ENCODE peak calls at places on chromosome 2, in ten cellular contexts. H is left lung, U is A549, L is tibial nerve, V is upper lobe of right lung, T is lower lobe of right lung, P is endodermal cell, F is right atrium auricular region, B is GM23338, R is cardiac muscle cell. C is an unnamed sample.

GRCh38 chr2:33069894-33070651 is 123.3 kb downstream of the LTBP1 start:
- DNase-seq in H (peak; percentile 42), U (peak; percentile 97), L (no peak), V (no peak), T (no peak), P (no peak), F (peak; percentile 90), B (no peak), R (no peak), C (no peak)

GRCh38 chr2:1653137-1653789 is 91.1 kb downstream of the PXDN start:
- DNase-seq in H (peak; percentile 48), U (no peak), L (no peak), V (peak; percentile 76), T (peak; percentile 66), P (no peak), F (peak; percentile 95), B (no peak), R (no peak), C (peak; percentile 44)

GRCh38 chr2:109174626-109175349 is 45.8 kb downstream of the SH3RF3 start:
- DNase-seq in H (no peak), U (no peak), L (no peak), V (no peak), T (no peak), P (no peak), F (no peak), B (no peak), R (no peak), C (no peak)

GRCh38 chr2:189803431-189803830 is 19.2 kb downstream of the PMS1 start:
- DNase-seq in H (no peak), U (no peak), L (no peak), V (no peak), T (no peak), P (no peak), F (no peak), B (no peak), R (no peak), C (no peak)

GRCh38 chr2:113253453-113253852 is 25.3 kb downstream of the PAX8 start:
- DNase-seq in H (no peak), U (no peak), L (no peak), V (no peak), T (no peak), P (no peak), F (no peak), B (no peak), R (no peak), C (no peak)

GRCh38 chr2:85087541-85087940 is 45.7 kb upstream of the TCF7L1 start:
- DNase-seq in H (no peak), U (no peak), L (no peak), V (no peak), T (no peak), P (no peak), F (no peak), B (no peak), R (no peak), C (no peak)

GRCh38 chr2:235968616-235969324 is 199.4 kb downstream of the GBX2 start:
- DNase-seq in H (no peak), U (no peak), L (no peak), V (no peak), T (no peak), P (no peak), F (no peak), B (no peak), R (no peak), C (peak; percentile 31)

GRCh38 chr2:26316041-26316440 is 29.9 kb upstream of the SELENOI start:
- DNase-seq in H (no peak), U (peak; percentile 64), L (no peak), V (no peak), T (no peak), P (peak; percentile 69), F (no peak), B (peak; percentile 43), R (no peak), C (no peak)

GRCh38 chr2:193556766-193557470 is 1362.2 kb upstream of the TMEFF2 start:
- DNase-seq in H (no peak), U (no peak), L (no peak), V (no peak), T (no peak), P (no peak), F (no peak), B (no peak), R (no peak), C (no peak)

GRCh38 chr2:222322241-222322640 is 23.4 kb upstream of the PAX3 start:
- DNase-seq in H (no peak), U (no peak), L (no peak), V (no peak), T (no peak), P (no peak), F (no peak), B (no peak), R (no peak), C (no peak)

GRCh38 chr2:164389411-164389810 is 231.9 kb downstream of the GRB14 start:
- DNase-seq in H (no peak), U (no peak), L (no peak), V (no peak), T (no peak), P (no peak), F (no peak), B (no peak), R (no peak), C (no peak)

GRCh38 chr2:74223941-74224770 is 25.7 kb downstream of the MTHFD2 start:
- DNase-seq in H (no peak), U (no peak), L (no peak), V (no peak), T (no peak), P (peak; percentile 52), F (no peak), B (no peak), R (no peak), C (no peak)

GRCh38 chr2:44825702-44826101 is 115.8 kb upstream of the SIX3 start:
- DNase-seq in H (no peak), U (no peak), L (no peak), V (no peak), T (no peak), P (no peak), F (no peak), B (no peak), R (no peak), C (no peak)

GRCh38 chr2:33746401-33746800 is 147.3 kb upstream of the FAM98A start:
- DNase-seq in H (no peak), U (no peak), L (no peak), V (no peak), T (no peak), P (no peak), F (no peak), B (no peak), R (no peak), C (no peak)

GRCh38 chr2:25131567-25132295 is 36.6 kb downstream of the POMC start:
- DNase-seq in H (no peak), U (no peak), L (peak; percentile 21), V (peak; percentile 70), T (peak; percentile 60), P (peak; percentile 78), F (no peak), B (peak; percentile 60), R (no peak), C (peak; percentile 38)

GRCh38 chr2:95276888-95277245 is 2.6 kb downstream of the PROM2 start:
- DNase-seq in H (no peak), U (no peak), L (no peak), V (peak; percentile 44), T (peak; percentile 12), P (no peak), F (no peak), B (no peak), R (no peak), C (no peak)

GRCh38 chr2:205726506-205726905 is 44.2 kb downstream of the NRP2 start:
- DNase-seq in H (no peak), U (no peak), L (no peak), V (no peak), T (no peak), P (no peak), F (no peak), B (no peak), R (no peak), C (no peak)
- H3K27ac ChIP-seq in H (no peak overlapping the region), U (peak overlapping the region; percentile 90), L (peak overlapping the region; percentile 58), V (no peak overlapping the region), T (no peak overlapping the region), P (no peak overlapping the region), F (no peak overlapping the region), B (no peak overlapping the region), R (no peak overlapping the region), C (no peak overlapping the region)

DNA sequence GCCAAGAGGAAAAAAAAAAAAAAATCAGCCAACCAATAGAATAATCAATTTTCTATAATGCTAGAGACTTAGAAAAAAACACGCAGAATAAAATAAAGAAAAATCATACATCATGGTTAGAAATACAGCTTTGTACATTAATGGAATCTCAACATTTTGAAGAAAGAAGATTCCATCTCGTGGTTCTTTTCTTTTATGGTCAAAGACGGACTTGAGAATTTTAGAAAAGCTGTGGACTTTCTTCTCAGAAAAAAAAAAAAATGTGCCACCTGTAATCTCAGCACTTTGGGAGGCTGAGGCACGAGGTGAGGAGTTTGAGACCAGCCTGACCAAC is 41.8 kb upstream of the ATIC start:
- DNase-seq in H (no peak), U (no peak), L (no peak), V (no peak), T (no peak), P (no peak), F (no peak), B (no peak), R (no peak), C (no peak)
- TF ChIP-seq CTCF in H (no peak), U (no peak), L (no peak), V (no peak), T (no peak), P (peak; percentile 24), F (no peak), B (no peak), R (no peak), C (peak; percentile 39)

GRCh38 chr2:224524657-224525056 is 60.5 kb downstream of the CUL3 start:
- DNase-seq in H (no peak), U (no peak), L (no peak), V (no peak), T (no peak), P (no peak), F (no peak), B (no peak), R (no peak), C (no peak)
- H3K4me1 ChIP-seq in H (peaks cover 52% of the 10 kb centered on the region), U (peaks cover 55% of the 10 kb centered on the region), L (peaks cover 25% of the 10 kb centered on the region), V (peaks cover 42% of the 10 kb centered on the region), T (peaks cover 67% of the 10 kb centered on the region), P (peaks cover 3% of the 10 kb centered on the region), F (no peaks in the 10 kb centered on the region), B (peaks cover 23% of the 10 kb centered on the region), R (peaks cover 16% of the 10 kb centered on the region), C (peaks cover 52% of the 10 kb centered on the region)

DNA sequence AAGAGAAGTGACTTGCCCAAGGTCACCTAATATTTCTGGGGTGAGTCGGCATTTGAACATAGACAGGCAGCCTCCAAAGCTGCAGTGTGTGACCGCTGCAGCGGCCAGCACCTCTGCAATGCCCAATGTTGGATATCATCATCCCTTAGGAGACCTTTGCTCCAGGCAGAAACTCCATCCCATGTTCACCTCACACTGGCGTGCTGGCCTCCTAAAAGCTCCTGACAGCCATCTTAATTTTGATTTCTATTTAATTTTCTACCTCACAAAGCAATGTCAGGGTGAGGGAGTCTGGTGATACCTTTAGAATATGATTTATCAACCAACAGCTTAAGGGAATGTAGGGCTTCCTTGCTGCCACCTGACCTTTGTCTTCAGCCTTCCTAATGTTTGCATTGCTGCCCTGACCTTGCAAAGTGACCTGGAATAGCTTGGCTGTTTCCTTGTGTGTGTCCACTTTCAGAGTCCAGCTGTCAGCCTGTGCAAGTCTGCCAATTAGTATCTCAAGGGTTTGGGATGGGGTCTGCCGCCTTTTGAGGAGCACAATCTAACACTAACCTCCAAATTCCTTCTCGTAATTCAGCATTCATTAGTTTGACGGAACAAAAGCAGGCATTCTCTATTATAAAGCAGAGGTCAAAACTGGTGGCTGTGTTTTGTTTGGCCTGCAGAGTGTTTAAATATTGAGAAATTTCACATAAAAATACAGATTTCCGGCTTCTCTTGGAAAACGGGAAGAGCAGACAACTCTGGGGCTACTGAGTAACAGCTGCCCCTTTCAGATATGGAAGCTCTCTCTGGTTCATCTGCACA is 127.6 kb downstream of the PLEKHM3 start:
- DNase-seq in H (no peak), U (no peak), L (no peak), V (no peak), T (no peak), P (no peak), F (no peak), B (no peak), R (no peak), C (no peak)
- H3K27ac ChIP-seq in H (no peak overlapping the region), U (no peak overlapping the region), L (no peak overlapping the region), V (no peak overlapping the region), T (no peak overlapping the region), P (no peak overlapping the region), F (no peak overlapping the region), B (peak overlapping the region; percentile 90), R (no peak overlapping the region), C (no peak overlapping the region)

C was measured in heart right ventricle.